ENCODE peak calls at places on chromosomes 7 and 10, in eight cellular contexts. W, I, B, U, C, J, L and P are unnamed samples.
A peak's percentile ranks its signal among the peaks of the same experiment; 100 is the strongest.

GRCh38 chr10:28719789-28720436 is 42.6 kb downstream of the BAMBI start:
- DNase-seq in W (no peak), I (peak; percentile 51), B (no peak), U (no peak), C (no peak), J (no peak), L (no peak), P (no peak)

GRCh38 chr10:78155722-78156121 is 122.1 kb downstream of the RPS24 start:
- DNase-seq in W (no peak), I (no peak), B (no peak), U (no peak), C (no peak), J (no peak), L (no peak), P (no peak)

GRCh38 chr7:156747718-156748117 is 107.1 kb downstream of the RNF32 start:
- DNase-seq in W (no peak), I (no peak), B (no peak), U (no peak), C (no peak), J (no peak), L (no peak), P (no peak)

GRCh38 chr10:6786579-6787031 is 206.5 kb upstream of the PRKCQ start:
- DNase-seq in W (no peak), I (peak; percentile 54), B (no peak), U (peak; percentile 35), C (no peak), J (no peak), L (no peak), P (no peak)

GRCh38 chr10:91046891-91047290 is 126.0 kb upstream of the ANKRD1 start:
- DNase-seq in W (no peak), I (no peak), B (no peak), U (no peak), C (no peak), J (no peak), L (no peak), P (no peak)

GRCh38 chr10:11588878-11589277 is 22.6 kb downstream of the USP6NL start:
- DNase-seq in W (no peak), I (no peak), B (no peak), U (no peak), C (no peak), J (no peak), L (no peak), P (no peak)

GRCh38 chr7:148625342-148625741 is 34.8 kb downstream of the C7orf33 start:
- DNase-seq in W (no peak), I (no peak), B (no peak), U (no peak), C (no peak), J (no peak), L (no peak), P (no peak)

GRCh38 chr10:59807629-59808620 is 54.7 kb upstream of the MRLN start:
- DNase-seq in W (no peak), I (no peak), B (peak; percentile 44), U (no peak), C (no peak), J (no peak), L (peak; percentile 79), P (no peak)

GRCh38 chr7:143979359-143979758 is 20.8 kb upstream of the OR6B1 start:
- DNase-seq in W (no peak), I (peak; percentile 66), B (no peak), U (peak; percentile 47), C (no peak), J (no peak), L (no peak), P (no peak)

GRCh38 chr10:104521901-104522827 is 118.9 kb upstream of the SORCS3 start:
- DNase-seq in W (no peak), I (no peak), B (no peak), U (no peak), C (no peak), J (no peak), L (no peak), P (no peak)

GRCh38 chr10:130606001-130606405 is 469.8 kb downstream of the GLRX3 start:
- DNase-seq in W (no peak), I (no peak), B (no peak), U (no peak), C (no peak), J (peak; percentile 74), L (no peak), P (no peak)

GRCh38 chr7:120060283-120060682 is 212.7 kb upstream of the KCND2 start:
- DNase-seq in W (no peak), I (no peak), B (no peak), U (no peak), C (no peak), J (no peak), L (no peak), P (no peak)

GRCh38 chr7:105846404-105846803 is 30.0 kb downstream of the ATXN7L1 start:
- DNase-seq in W (no peak), I (no peak), B (no peak), U (no peak), C (no peak), J (no peak), L (no peak), P (no peak)

GRCh38 chr7:27316311-27316710 is 73.7 kb downstream of the EVX1 start:
- DNase-seq in W (no peak), I (no peak), B (no peak), U (no peak), C (no peak), J (no peak), L (no peak), P (no peak)

GRCh38 chr7:110531186-110531585 is 559.7 kb upstream of the LRRN3 start:
- DNase-seq in W (no peak), I (no peak), B (no peak), U (peak; percentile 13), C (no peak), J (no peak), L (no peak), P (no peak)

GRCh38 chr10:60944159-60944909 is at the start of gene RHOBTB1:
- DNase-seq in W (peak; percentile 82), I (peak; percentile 81), B (peak; percentile 83), U (peak; percentile 42), C (peak; percentile 35), J (peak; percentile 83), L (peak; percentile 80), P (peak; percentile 86)

GRCh38 chr10:46289209-46289810 is 2.5 kb downstream of the ANTXRL start:
- DNase-seq in W (no peak), I (no peak), B (no peak), U (no peak), C (no peak), J (peak; percentile 3), L (peak; percentile 18), P (no peak)

GRCh38 chr10:101289541-101289940 is 60.3 kb upstream of the LBX1 start:
- DNase-seq in W (no peak), I (no peak), B (no peak), U (no peak), C (no peak), J (no peak), L (peak; percentile 69), P (no peak)

GRCh38 chr7:85621286-85621685 is 434.4 kb upstream of the SEMA3D start:
- DNase-seq in W (no peak), I (no peak), B (no peak), U (no peak), C (no peak), J (no peak), L (no peak), P (no peak)

GRCh38 chr7:44081266-44081748 is 1.0 kb downstream of the POLM start:
- DNase-seq in W (no peak), I (no peak), B (peak; percentile 2), U (no peak), C (peak; percentile 72), J (no peak), L (no peak), P (no peak)

GRCh38 chr7:585873-586272 is 66.2 kb upstream of the PDGFA start:
- DNase-seq in W (no peak), I (no peak), B (no peak), U (no peak), C (no peak), J (no peak), L (no peak), P (no peak)

GRCh38 chr7:75798770-75799169 is 14.8 kb downstream of the CCL24 start:
- DNase-seq in W (no peak), I (no peak), B (no peak), U (no peak), C (no peak), J (peak; percentile 49), L (no peak), P (no peak)
- TF ChIP-seq CTCF in W (no peak), I (no peak), B (no peak), U (no peak), C (no peak), J (no peak), L (no peak), P (no peak)

GRCh38 chr10:99854860-99855259 is 72.4 kb downstream of the ABCC2 start:
- DNase-seq in W (no peak), I (peak; percentile 81), B (no peak), U (no peak), C (no peak), J (no peak), L (no peak), P (no peak)

GRCh38 chr10:99860466-99860865 is 78.0 kb downstream of the ABCC2 start:
- DNase-seq in W (no peak), I (no peak), B (no peak), U (no peak), C (no peak), J (no peak), L (no peak), P (no peak)

GRCh38 chr10:99855479-99856071 is 73.1 kb downstream of the ABCC2 start:
- DNase-seq in W (no peak), I (no peak), B (no peak), U (no peak), C (no peak), J (no peak), L (no peak), P (no peak)

GRCh38 chr10:99858849-99859248 is 76.4 kb downstream of the ABCC2 start:
- DNase-seq in W (no peak), I (no peak), B (no peak), U (no peak), C (no peak), J (no peak), L (no peak), P (no peak)

DNA sequence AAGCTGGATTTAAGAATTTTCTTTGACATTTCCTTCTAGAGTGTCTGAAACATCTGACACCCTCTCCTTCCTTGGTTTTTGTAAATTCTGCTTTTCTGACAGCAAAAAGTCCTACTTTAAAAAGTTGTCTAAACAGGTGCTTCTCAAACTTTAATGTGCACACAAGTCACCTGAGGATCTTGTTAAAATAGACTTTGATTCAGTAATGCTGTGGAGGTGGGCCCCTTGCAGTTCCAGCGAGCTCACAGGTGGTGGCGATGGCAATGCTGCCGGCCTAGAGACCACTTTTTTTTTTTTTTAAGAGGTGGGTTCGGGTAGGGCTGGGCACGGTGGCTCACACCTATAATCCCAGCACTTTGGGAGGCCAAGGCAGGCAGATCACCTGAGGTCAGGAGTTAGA is 77.1 kb downstream of the ABCC2 start:
- DNase-seq in W (no peak), I (peak; percentile 57), B (no peak), U (no peak), C (no peak), J (no peak), L (no peak), P (no peak)
- TF ChIP-seq CTCF in W (no peak), I (peak; percentile 46), B (no peak), U (peak; percentile 23), C (peak; percentile 21), J (peak; percentile 16), L (no peak), P (peak; percentile 49)

GRCh38 chr7:31648288-31648687 is 38.7 kb upstream of the PPP1R17 start:
- DNase-seq in W (no peak), I (peak; percentile 3), B (no peak), U (peak; percentile 15), C (no peak), J (no peak), L (no peak), P (no peak)
- TF ChIP-seq CTCF in W (no peak), I (peak; percentile 40), B (no peak), U (peak; percentile 13), C (peak; percentile 12), J (no peak), L (no peak), P (peak; percentile 70)

GRCh38 chr7:17301491-17302101 is 3.1 kb downstream of the AHR start:
- DNase-seq in W (peak; percentile 52), I (peak; percentile 53), B (no peak), U (no peak), C (no peak), J (peak; percentile 75), L (no peak), P (no peak)
- TF ChIP-seq CTCF in W (no peak), I (peak; percentile 65), B (peak; percentile 51), U (peak; percentile 79), C (peak; percentile 48), J (peak; percentile 63), L (peak; percentile 46), P (peak; percentile 85)